ENCODE peak calls at places on chromosomes 16 and 17, in nine cellular contexts. S, T, K, H, G, D, N, B and Z are unnamed samples. For H3K36me3, the result is how much of the 10 kb centered on the place peaks cover.

GRCh38 chr17:80308672-80309517 is 48.2 kb downstream of the RNF213 start:
- DNase-seq in T (no peak), G (no peak), K (peak), N (no peak), H (no peak), D (no peak), S (no peak), B (no peak), Z (no peak)

GRCh38 chr17:68711858-68712257 is 110.7 kb upstream of the FAM20A start:
- DNase-seq in D (no peak), B (no peak), S (no peak), G (no peak), K (no peak), H (no peak), T (no peak), N (no peak), Z (no peak)

GRCh38 chr17:4247361-4247980 is 16.3 kb downstream of the ANKFY1 start:
- DNase-seq in S (no peak), N (no peak), G (no peak), T (no peak), D (no peak), H (no peak), B (no peak), K (no peak), Z (peak)

GRCh38 chr17:60301644-60302043 is 90.3 kb downstream of the USP32 start:
- DNase-seq in H (no peak), T (no peak), N (no peak), G (no peak), S (no peak), D (no peak), K (no peak), B (no peak), Z (no peak)

GRCh38 chr17:58969156-58969555 is 137.5 kb downstream of the TRIM37 start:
- DNase-seq in T (no peak), H (peak), S (no peak), D (no peak), K (no peak), G (no peak), N (no peak), B (no peak), Z (peak)

GRCh38 chr17:39800540-39800939 is 62.8 kb downstream of the GRB7 start:
- DNase-seq in N (no peak), S (no peak), K (no peak), H (no peak), D (no peak), G (no peak), B (no peak), T (no peak), Z (no peak)

GRCh38 chr16:48919791-48920190 is 309.8 kb upstream of the N4BP1 start:
- DNase-seq in S (no peak), H (no peak), B (no peak), N (no peak), T (no peak), D (no peak), K (no peak), G (no peak), Z (no peak)

GRCh38 chr17:3127451-3127850 is at the start of gene OR1G1:
- DNase-seq in S (no peak), N (no peak), H (no peak), K (no peak), B (no peak), G (no peak), D (no peak), T (no peak), Z (no peak)

GRCh38 chr17:77645441-77646430 is 312.8 kb upstream of the TNRC6C start:
- DNase-seq in N (no peak), H (peak), D (no peak), S (no peak), K (no peak), G (no peak), B (no peak), T (no peak), Z (no peak)

GRCh38 chr16:11075163-11075562 is 130.8 kb downstream of the CLEC16A start:
- DNase-seq in D (no peak), H (no peak), G (no peak), B (no peak), S (no peak), N (no peak), K (no peak), T (no peak), Z (no peak)

GRCh38 chr16:89136931-89137330 is 34.6 kb upstream of the CDH15 start:
- DNase-seq in S (no peak), H (no peak), K (peak), T (no peak), B (no peak), G (no peak), N (no peak), D (no peak), Z (no peak)

GRCh38 chr17:40922239-40922638 is 15.2 kb downstream of the KRT23 start:
- DNase-seq in T (no peak), B (no peak), N (peak), H (peak), G (no peak), S (peak), D (no peak), K (peak), Z (peak)

GRCh38 chr17:27294689-27295630 is 1.0 kb downstream of the WSB1 start:
- DNase-seq in T (no peak), S (peak), B (no peak), N (no peak), H (peak), D (peak), G (peak), K (peak), Z (peak)

GRCh38 chr16:1403036-1403435 is 11.5 kb downstream of the UNKL start:
- DNase-seq in D (no peak), G (no peak), B (no peak), H (no peak), K (no peak), N (no peak), T (no peak), S (no peak), Z (no peak)

GRCh38 chr17:64635647-64636305 is 26.3 kb downstream of the SMURF2 start:
- DNase-seq in S (no peak), D (no peak), T (no peak), N (peak), B (no peak), G (no peak), H (peak), K (no peak), Z (peak)

GRCh38 chr17:16272111-16272510 is 55.1 kb downstream of the PIGL start:
- DNase-seq in G (no peak), H (no peak), S (no peak), B (no peak), N (no peak), T (no peak), D (no peak), K (no peak), Z (no peak)

GRCh38 chr17:78779848-78780247 is 2.2 kb downstream of the CYTH1 start:
- DNase-seq in G (no peak), D (no peak), N (no peak), B (no peak), K (peak), T (no peak), S (no peak), H (no peak), Z (peak)

GRCh38 chr17:46063239-46063638 is 64.2 kb downstream of the STH start:
- DNase-seq in H (peak), N (peak), B (no peak), G (no peak), T (no peak), S (no peak), K (no peak), D (no peak), Z (peak)

GRCh38 chr17:6070280-6070894 is at the start of gene WSCD1:
- DNase-seq in G (no peak), S (no peak), B (peak), T (no peak), H (no peak), N (no peak), D (no peak), K (no peak), Z (no peak)

GRCh38 chr17:33732116-33732515 is 439.0 kb upstream of the ASIC2 start:
- DNase-seq in G (no peak), N (no peak), B (no peak), D (no peak), K (no peak), S (no peak), H (peak), T (no peak), Z (peak)

GRCh38 chr17:82433560-82434215 is 15.3 kb upstream of the OGFOD3 start:
- DNase-seq in K (no peak), B (no peak), T (no peak), H (no peak), S (no peak), G (no peak), D (no peak), N (no peak), Z (no peak)

GRCh38 chr17:16989230-16989952 is 17.5 kb upstream of the TNFRSF13B start:
- DNase-seq in D (no peak), K (no peak), G (no peak), B (no peak), H (no peak), S (no peak), T (no peak), N (no peak), Z (no peak)

GRCh38 chr17:996554-997344 is at the start of gene TIMM22:
- DNase-seq in S (peak), B (peak), N (peak), G (peak), D (peak), T (peak), K (peak), H (peak), Z (peak)

GRCh38 chr17:45132302-45132568 is at the start of gene PLCD3:
- DNase-seq in N (no peak), D (no peak), H (no peak), B (no peak), G (no peak), T (no peak), S (peak), K (no peak), Z (no peak)

GRCh38 chr16:31527617-31528287 is at the start of gene AHSP:
- DNase-seq in S (no peak), D (no peak), K (no peak), B (no peak), T (no peak), H (no peak), N (no peak), G (no peak), Z (no peak)
- H3K4me3 ChIP-seq in S (no peak), D (peak), K (peak), B (peak), T (no peak), H (no peak), N (peak), G (peak), Z (no peak)

GRCh38 chr16:81669473-81670350 is 109.4 kb upstream of the PLCG2 start:
- DNase-seq in B (no peak), H (no peak), S (no peak), G (no peak), T (no peak), D (no peak), N (no peak), K (no peak), Z (no peak)

GRCh38 chr16:81676571-81677374 is 102.3 kb upstream of the PLCG2 start:
- DNase-seq in N (no peak), B (no peak), S (no peak), K (no peak), G (no peak), D (no peak), T (no peak), H (no peak), Z (no peak)

GRCh38 chr16:81675662-81676535 is 103.2 kb upstream of the PLCG2 start:
- DNase-seq in B (no peak), H (no peak), G (no peak), S (no peak), K (no peak), T (no peak), N (no peak), D (no peak), Z (no peak)

GRCh38 chr16:81671738-81672597 is 107.1 kb upstream of the PLCG2 start:
- DNase-seq in H (no peak), B (no peak), D (no peak), T (no peak), K (no peak), N (no peak), G (no peak), S (no peak), Z (no peak)

GRCh38 chr16:81673432-81673831 is 105.7 kb upstream of the PLCG2 start:
- DNase-seq in T (no peak), S (no peak), D (no peak), H (no peak), B (no peak), N (no peak), K (no peak), G (no peak), Z (no peak)
- H3K36me3 ChIP-seq in T (under half), S (under half), D (under half), H (under half), B (under half), N (under half), K (under half), G (under half), Z (under half)

GRCh38 chr16:80592273-80592672 is 51.5 kb downstream of the DYNLRB2 start:
- DNase-seq in D (no peak), H (no peak), K (no peak), T (peak), B (no peak), S (no peak), G (no peak), N (no peak), Z (no peak)
- TF ChIP-seq CTCF in D (no peak), H (no peak), K (no peak), T (no peak), B (no peak), S (no peak), G (no peak), N (no peak), Z (no peak)

GRCh38 chr16:69924041-69924775 is 26.9 kb upstream of the CLEC18A start:
- DNase-seq in T (no peak), K (no peak), H (no peak), D (no peak), S (no peak), G (no peak), B (no peak), N (no peak), Z (no peak)
- H3K4me3 ChIP-seq in T (no peak), K (peak), H (no peak), D (no peak), S (no peak), G (no peak), B (peak), N (no peak), Z (no peak)

DNA sequence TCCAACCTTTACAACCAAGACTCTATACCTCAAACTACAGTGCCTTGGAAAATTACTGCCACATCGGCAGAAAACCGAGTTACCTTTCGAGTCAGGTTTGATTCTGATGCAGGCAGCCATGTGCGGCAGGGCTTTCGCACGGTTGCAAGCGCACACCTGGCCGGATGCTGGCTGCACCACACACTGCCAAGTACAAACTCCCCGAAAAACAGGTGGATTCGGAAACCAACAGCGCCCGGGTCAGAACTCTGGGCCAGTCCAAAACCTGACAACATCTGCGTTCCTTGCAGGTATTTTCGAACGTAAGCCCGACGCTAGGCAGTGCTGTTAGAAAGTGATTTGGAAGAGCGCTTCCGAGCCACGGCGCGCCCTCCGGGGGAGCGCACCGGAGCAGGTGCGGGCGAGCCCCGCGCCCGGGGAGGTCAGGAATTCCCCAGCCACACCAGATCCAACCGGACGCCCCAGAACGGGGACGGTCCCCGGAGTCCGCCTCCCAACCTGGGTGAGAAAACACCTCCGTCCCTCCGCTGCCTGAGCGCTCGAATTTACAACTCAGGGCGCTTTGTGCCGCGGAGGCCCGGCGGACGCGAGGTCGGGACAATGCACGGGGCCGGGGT is 1.2 kb downstream of the USP7 start:
- DNase-seq in H (no peak), T (peak), G (no peak), B (peak), D (peak), N (no peak), S (no peak), K (no peak), Z (no peak)
- H3K36me3 ChIP-seq in H (under half), T (under half), G (under half), B (under half), D (under half), N (under half), S (under half), K (under half), Z (under half)

DNA sequence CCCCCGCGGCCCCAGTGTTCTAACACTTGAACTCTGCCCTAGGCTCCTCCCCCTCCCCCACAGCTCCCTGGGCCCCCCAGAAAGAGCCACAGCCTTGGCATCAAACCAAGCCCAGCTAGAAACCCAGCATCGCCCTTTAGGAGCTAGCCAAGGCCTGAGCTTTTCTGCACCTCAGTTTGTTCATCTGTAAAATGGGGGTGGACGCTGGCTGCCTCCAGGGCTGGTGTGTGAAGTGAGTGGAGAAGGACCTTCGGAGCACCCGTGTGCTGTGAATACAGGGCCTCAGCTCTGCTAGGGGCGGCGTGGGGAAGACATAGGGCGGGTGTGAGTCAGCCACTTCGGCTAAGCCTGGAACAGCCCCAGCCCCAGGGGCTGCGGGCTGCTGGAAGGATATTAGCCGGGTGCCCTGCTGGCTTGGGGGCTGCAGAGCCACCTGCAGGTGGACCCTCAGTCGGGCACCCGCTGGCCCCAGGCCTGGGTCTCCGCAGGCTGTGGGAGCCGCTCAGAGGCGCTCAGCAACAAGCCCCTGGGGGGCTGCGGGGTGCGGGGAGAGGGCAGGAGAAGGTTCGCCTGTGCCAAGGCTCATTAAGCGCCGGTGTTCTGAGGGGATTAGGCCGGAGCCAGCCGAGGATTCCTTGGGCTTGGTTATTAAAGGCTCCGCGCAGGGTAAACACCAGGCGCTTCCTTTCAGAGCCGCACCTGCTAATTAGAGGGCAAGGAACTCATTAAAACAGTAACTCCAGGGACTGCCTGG is 217.0 kb upstream of the CIBAR2 start:
- DNase-seq in G (no peak), S (no peak), H (peak), T (no peak), D (no peak), K (no peak), N (no peak), B (no peak), Z (no peak)
- TF ChIP-seq CTCF in G (no peak), S (no peak), H (no peak), T (no peak), D (no peak), K (no peak), N (no peak), B (no peak), Z (no peak)

DNA sequence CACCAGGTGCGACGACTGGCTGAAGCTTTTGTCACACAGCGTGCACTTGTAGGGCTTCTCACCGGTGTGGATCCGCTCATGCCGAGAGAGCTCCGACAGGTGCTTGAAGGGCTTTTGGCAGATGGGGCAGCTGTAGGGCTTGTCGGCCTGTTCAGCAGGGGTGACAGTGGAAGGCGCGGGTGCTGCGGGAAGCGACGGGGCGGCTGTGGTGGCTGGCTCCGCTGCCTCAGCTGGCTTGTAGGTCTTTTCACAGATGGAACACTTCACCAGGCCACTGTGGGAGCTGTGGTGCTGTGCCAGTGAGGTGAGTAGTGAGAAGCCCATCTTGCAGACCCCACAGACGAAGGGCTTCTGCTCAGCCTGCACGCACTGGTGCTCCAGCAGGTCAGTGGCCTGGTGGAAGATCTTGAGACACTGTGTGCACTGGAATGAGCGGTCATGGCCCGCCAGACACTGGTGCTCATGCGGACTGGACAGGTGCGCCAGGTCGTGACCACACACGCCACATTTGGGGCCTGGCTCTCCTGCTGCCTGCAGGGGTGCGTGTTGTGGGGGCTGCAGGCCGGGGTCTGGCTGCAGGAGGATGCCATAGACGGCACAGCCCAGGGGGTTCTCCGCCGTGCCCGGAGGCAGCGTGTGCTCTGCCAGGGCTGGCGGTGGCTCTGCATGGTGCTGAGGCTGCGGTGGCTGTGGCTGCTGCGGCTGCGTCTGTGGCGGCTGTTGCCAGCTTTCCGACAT is 2.8 kb downstream of the ZNF319 start:
- DNase-seq in G (no peak), N (no peak), K (no peak), D (no peak), B (no peak), S (no peak), T (no peak), H (no peak), Z (no peak)
- H3K4me3 ChIP-seq in G (no peak), N (no peak), K (no peak), D (no peak), B (no peak), S (no peak), T (no peak), H (no peak), Z (no peak)

DNA sequence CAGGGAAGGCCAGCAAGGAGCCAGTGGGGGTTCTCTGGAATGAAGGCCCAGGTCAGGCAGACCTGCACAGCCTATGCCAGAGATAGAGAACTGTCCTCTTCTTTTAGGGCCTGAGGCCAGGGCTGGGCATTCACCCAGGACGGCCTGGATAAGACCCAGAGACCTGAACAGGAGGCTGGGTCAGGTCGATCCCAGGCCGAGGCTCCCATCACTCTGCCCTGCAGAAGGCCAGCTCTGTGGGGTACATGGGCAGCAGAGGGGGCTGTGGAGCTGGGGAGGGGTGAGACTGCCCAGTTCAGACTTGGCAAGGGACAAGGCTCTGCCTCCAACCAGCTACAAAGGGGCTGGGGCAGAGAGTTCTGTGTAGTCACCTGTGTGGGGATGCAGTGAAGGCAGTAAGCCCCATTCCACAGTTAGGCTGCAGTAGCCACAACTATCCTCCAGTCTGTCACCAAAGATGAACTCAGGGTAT is 14.6 kb downstream of the HSD11B2 start:
- DNase-seq in D (no peak), B (peak), S (no peak), G (no peak), N (no peak), H (no peak), K (no peak), T (peak), Z (no peak)
- H3K36me3 ChIP-seq in D (under half), B (under half), S (under half), G (under half), N (under half), H (under half), K (under half), T (under half), Z (under half)

GRCh38 chr16:84044108-84044488 is 1.5 kb upstream of the SLC38A8 start:
- DNase-seq in D (no peak), N (no peak), G (no peak), S (no peak), T (no peak), H (peak), K (no peak), B (no peak), Z (no peak)
- TF ChIP-seq CTCF in D (no peak), N (peak), G (peak), S (no peak), T (peak), H (peak), K (no peak), B (peak), Z (peak)

GRCh38 chr17:74892974-74893911 is at the start of gene FADS6:
- DNase-seq in G (no peak), D (no peak), K (no peak), S (no peak), T (peak), H (no peak), N (no peak), B (no peak), Z (no peak)
- H3K4me3 ChIP-seq in G (peak), D (peak), K (peak), S (no peak), T (peak), H (no peak), N (no peak), B (peak), Z (peak)